ENCODE peak calls at places on chromosomes 13 and 19, in eight cellular contexts. C is effector CD4-positive, alpha-beta T cell; H is AG08396; Z is AG09309; K is activated T-cell treated with anti-CD3 and anti-CD28 coated beads for 1 hour; R is AG10803; G is A673; N is NCI-H1092 treated with DMSO at 0.1 percent for 48 hours. O is an unnamed sample.

GRCh38 chr13:99960663-99961440 is 10.7 kb downstream of the ZIC5 start:
- DNase-seq in H (no peak), Z (no peak), G (no peak), N (peak), R (no peak), K (no peak), C (no peak), O (no peak)

GRCh38 chr19:4692275-4693077 is 22.3 kb upstream of the MYDGF start:
- DNase-seq in N (no peak), R (no peak), Z (no peak), K (no peak), H (no peak), C (no peak), G (no peak), O (no peak)

GRCh38 chr19:8367327-8368001 is 3.5 kb downstream of the ANGPTL4 start:
- DNase-seq in H (peak), C (no peak), N (peak), G (peak), R (peak), K (no peak), Z (peak), O (no peak)

GRCh38 chr13:72638059-72638815 is 89.2 kb downstream of the MZT1 start:
- DNase-seq in R (no peak), H (no peak), N (no peak), C (no peak), G (no peak), Z (no peak), K (no peak), O (no peak)

GRCh38 chr13:35833031-35833430 is 298.2 kb downstream of the DCLK1 start:
- DNase-seq in H (no peak), R (no peak), Z (no peak), G (no peak), K (no peak), N (no peak), C (no peak), O (no peak)

GRCh38 chr19:4800591-4801081 is 9.1 kb downstream of the FEM1A start:
- DNase-seq in R (no peak), N (no peak), Z (no peak), K (no peak), G (no peak), H (peak), C (no peak), O (no peak)

GRCh38 chr19:53503126-53503525 is 34.8 kb upstream of the ZNF331 start:
- DNase-seq in R (no peak), H (no peak), G (no peak), N (no peak), C (no peak), K (no peak), Z (no peak), O (no peak)

GRCh38 chr13:110467516-110467915 is 94.0 kb downstream of the RAB20 start:
- DNase-seq in Z (no peak), C (no peak), H (no peak), K (no peak), N (no peak), R (no peak), G (no peak), O (no peak)

GRCh38 chr19:56837892-56838679 is 2.4 kb downstream of the PEG3 start:
- DNase-seq in C (no peak), N (no peak), H (no peak), K (no peak), G (peak), Z (no peak), R (no peak), O (no peak)

GRCh38 chr13:73109969-73110368 is 51.2 kb downstream of the KLF5 start:
- DNase-seq in G (no peak), K (no peak), C (no peak), H (no peak), R (no peak), Z (no peak), N (no peak), O (no peak)

GRCh38 chr19:17385878-17386611 is 8.0 kb downstream of the CCDC194 start:
- DNase-seq in R (peak), G (peak), C (peak), H (peak), K (peak), Z (no peak), N (peak), O (peak)

GRCh38 chr19:47609885-47610545 is 1.1 kb downstream of the BICRA start:
- DNase-seq in R (peak), H (peak), Z (no peak), K (peak), G (peak), C (peak), N (no peak), O (peak)

GRCh38 chr19:54248016-54248601 is 5.5 kb upstream of the LILRA6 start:
- DNase-seq in R (no peak), N (no peak), Z (no peak), C (no peak), G (no peak), H (no peak), K (no peak), O (no peak)

GRCh38 chr13:46165485-46166220 is 16.3 kb downstream of the LCP1 start:
- DNase-seq in R (no peak), Z (no peak), C (no peak), G (no peak), N (no peak), K (no peak), H (no peak), O (no peak)

GRCh38 chr19:49952475-49952829 is 8.5 kb downstream of the SIGLEC11 start:
- DNase-seq in N (no peak), Z (no peak), G (no peak), R (no peak), K (no peak), C (no peak), H (no peak), O (no peak)

GRCh38 chr19:8592231-8593009 is 15.2 kb upstream of the MYO1F start:
- DNase-seq in H (peak), K (peak), C (peak), R (peak), Z (peak), G (peak), N (no peak), O (peak)

GRCh38 chr19:10284641-10285278 is 2.0 kb upstream of the ICAM4 start:
- DNase-seq in H (no peak), N (no peak), G (no peak), Z (no peak), C (no peak), K (no peak), R (no peak), O (no peak)

GRCh38 chr19:2269244-2270156 is 12.5 kb downstream of the PEAK3 start:
- DNase-seq in R (peak), H (peak), Z (peak), C (peak), N (peak), K (peak), G (peak), O (peak)